ENCODE peak calls at places on chromosomes 2 and 18, in ten cellular contexts. X, U, Z, P, L, K, B, D, H and J are unnamed samples. For H3K4me1, the result is how much of the 10 kb centered on the place peaks cover.

GRCh38 chr2:240405654-240406313 is 29.7 kb upstream of the GPC1 start:
- DNase-seq in X (peak), U (no peak), Z (peak), P (no peak), L (no peak), K (peak), B (no peak), D (no peak), H (peak), J (no peak)

GRCh38 chr2:135733045-135733444 is 8.6 kb upstream of the UBXN4 start:
- DNase-seq in X (no peak), U (no peak), Z (no peak), P (no peak), L (no peak), K (no peak), B (no peak), D (no peak), H (no peak), J (no peak)

GRCh38 chr2:167689444-167689843 is 558.0 kb downstream of the STK39 start:
- DNase-seq in X (no peak), U (no peak), Z (no peak), P (peak), L (no peak), K (no peak), B (no peak), D (no peak), H (peak), J (peak)

GRCh38 chr2:1995987-1996386 is 251.7 kb upstream of the PXDN start:
- DNase-seq in X (no peak), U (no peak), Z (no peak), P (no peak), L (no peak), K (no peak), B (no peak), D (no peak), H (peak), J (no peak)

GRCh38 chr2:62201307-62201706 is 5.4 kb downstream of the B3GNT2 start:
- DNase-seq in X (no peak), U (peak), Z (no peak), P (no peak), L (no peak), K (no peak), B (peak), D (no peak), H (no peak), J (no peak)

GRCh38 chr18:12258719-12259705 is 4.9 kb downstream of the CIDEA start:
- DNase-seq in X (no peak), U (no peak), Z (no peak), P (no peak), L (no peak), K (no peak), B (no peak), D (no peak), H (no peak), J (no peak)

GRCh38 chr2:205998601-205999000 is 87.4 kb downstream of the INO80D start:
- DNase-seq in X (no peak), U (no peak), Z (no peak), P (no peak), L (no peak), K (no peak), B (peak), D (no peak), H (no peak), J (no peak)

GRCh38 chr2:196987298-196987653 is 60.8 kb upstream of the PGAP1 start:
- DNase-seq in X (no peak), U (peak), Z (no peak), P (peak), L (no peak), K (no peak), B (peak), D (no peak), H (no peak), J (no peak)

GRCh38 chr2:42314892-42315468 is 46.0 kb downstream of the COX7A2L start:
- DNase-seq in X (no peak), U (peak), Z (no peak), P (no peak), L (peak), K (no peak), B (peak), D (no peak), H (no peak), J (peak)

GRCh38 chr2:47195149-47195548 is 40.0 kb upstream of the STPG4 start:
- DNase-seq in X (no peak), U (no peak), Z (no peak), P (no peak), L (peak), K (no peak), B (no peak), D (no peak), H (no peak), J (no peak)

GRCh38 chr2:23813438-23813837 is 113.5 kb downstream of the ATAD2B start:
- DNase-seq in X (no peak), U (no peak), Z (no peak), P (no peak), L (no peak), K (no peak), B (no peak), D (no peak), H (no peak), J (no peak)

GRCh38 chr2:48844418-48845155 is 89.1 kb upstream of the LHCGR start:
- DNase-seq in X (no peak), U (peak), Z (no peak), P (no peak), L (no peak), K (no peak), B (peak), D (no peak), H (no peak), J (no peak)

GRCh38 chr18:9095297-9096012 is 7.0 kb upstream of the NDUFV2 start:
- DNase-seq in X (no peak), U (peak), Z (no peak), P (no peak), L (no peak), K (no peak), B (peak), D (no peak), H (no peak), J (no peak)

GRCh38 chr2:228556707-228557106 is 375.2 kb upstream of the SPHKAP start:
- DNase-seq in X (no peak), U (peak), Z (no peak), P (no peak), L (no peak), K (no peak), B (peak), D (no peak), H (no peak), J (peak)

DNA sequence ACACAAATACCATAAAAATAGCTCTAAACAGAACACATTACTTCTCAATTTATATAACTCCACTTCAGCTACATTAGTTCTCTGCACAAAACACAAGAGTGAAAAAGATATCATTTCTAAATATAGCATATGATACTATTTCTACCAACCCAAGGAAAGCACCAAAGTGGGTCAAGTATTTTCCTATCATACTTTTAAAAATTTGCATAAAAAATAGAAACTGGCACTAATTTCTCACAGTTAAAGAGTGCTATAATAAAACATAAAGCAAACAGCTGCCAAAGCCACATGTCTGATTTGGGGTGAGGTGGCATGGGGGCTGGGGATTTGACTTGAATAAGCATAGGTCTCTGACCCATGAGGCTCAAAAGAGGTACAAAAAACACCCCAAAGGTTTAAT is 61.5 kb downstream of the BARD1 start:
- DNase-seq in X (no peak), U (no peak), Z (no peak), P (no peak), L (no peak), K (no peak), B (no peak), D (no peak), H (no peak), J (no peak)
- H3K4me1 ChIP-seq in X (under half), U (under half), Z (under half), P (under half), L (under half), K (under half), B (under half), D (under half), H (under half), J (under half)

GRCh38 chr2:219297766-219298456 is 11.3 kb downstream of the PTPRN start:
- DNase-seq in X (peak), U (no peak), Z (no peak), P (no peak), L (no peak), K (no peak), B (no peak), D (no peak), H (peak), J (no peak)
- TF ChIP-seq CTCF in X (no peak), U (peak), Z (no peak), P (peak), L (peak), K (no peak), B (peak), D (peak), H (no peak), J (no peak)

GRCh38 chr2:20618468-20618885 is 32.4 kb downstream of the HS1BP3 start:
- DNase-seq in X (peak), U (no peak), Z (peak), P (no peak), L (no peak), K (peak), B (no peak), D (peak), H (no peak), J (no peak)

GRCh38 chr2:20620271-20620681 is 30.6 kb downstream of the HS1BP3 start:
- DNase-seq in X (peak), U (no peak), Z (no peak), P (no peak), L (no peak), K (peak), B (no peak), D (no peak), H (peak), J (no peak)

GRCh38 chr2:20617892-20618467 is 32.9 kb downstream of the HS1BP3 start:
- DNase-seq in X (peak), U (peak), Z (peak), P (peak), L (peak), K (peak), B (peak), D (peak), H (peak), J (peak)

GRCh38 chr2:20619624-20620024 is 31.3 kb downstream of the HS1BP3 start:
- DNase-seq in X (peak), U (no peak), Z (no peak), P (no peak), L (no peak), K (peak), B (no peak), D (no peak), H (peak), J (no peak)

DNA sequence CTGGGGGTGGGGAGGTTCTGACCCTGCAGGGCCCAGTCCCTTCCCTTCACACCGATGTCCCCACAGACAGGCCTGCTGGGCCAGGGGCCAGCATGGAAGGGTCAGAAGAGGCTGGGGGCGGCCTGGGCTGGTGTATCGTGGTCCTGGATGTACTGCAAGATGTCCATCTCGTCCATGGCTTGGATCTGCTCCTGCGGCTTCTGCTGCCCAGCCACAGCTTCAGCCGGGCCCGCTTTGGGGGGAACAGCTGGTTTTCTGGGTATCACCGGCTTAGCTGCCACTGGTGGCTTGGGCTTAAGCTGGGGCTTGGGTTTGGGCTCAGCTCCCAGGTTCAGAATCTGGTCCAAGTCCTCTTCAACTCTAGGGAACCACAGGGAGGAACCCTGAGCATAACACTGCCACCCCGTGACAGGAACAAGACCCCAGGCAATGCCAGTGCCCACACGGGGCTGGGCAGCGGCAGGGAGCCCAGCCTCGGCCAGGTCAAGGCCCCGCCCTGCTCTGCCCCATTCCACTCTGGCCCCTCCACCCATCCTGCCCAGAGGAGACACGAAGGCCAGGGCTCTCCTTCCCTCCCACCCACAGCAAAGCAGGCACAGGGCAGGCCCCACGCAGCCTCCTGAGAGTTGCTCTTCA is 31.9 kb downstream of the HS1BP3 start:
- DNase-seq in X (peak), U (no peak), Z (peak), P (no peak), L (no peak), K (no peak), B (no peak), D (no peak), H (peak), J (no peak)
- H3K4me1 ChIP-seq in X (half or more), U (under half), Z (under half), P (under half), L (under half), K (under half), B (under half), D (under half), H (under half), J (under half)

GRCh38 chr2:102575888-102576287 is 43.5 kb upstream of the SLC9A2 start:
- DNase-seq in X (no peak), U (no peak), Z (no peak), P (no peak), L (no peak), K (no peak), B (no peak), D (no peak), H (no peak), J (no peak)
- TF ChIP-seq CTCF in X (no peak), U (no peak), Z (no peak), P (no peak), L (no peak), K (no peak), B (no peak), D (no peak), H (no peak), J (no peak)

DNA sequence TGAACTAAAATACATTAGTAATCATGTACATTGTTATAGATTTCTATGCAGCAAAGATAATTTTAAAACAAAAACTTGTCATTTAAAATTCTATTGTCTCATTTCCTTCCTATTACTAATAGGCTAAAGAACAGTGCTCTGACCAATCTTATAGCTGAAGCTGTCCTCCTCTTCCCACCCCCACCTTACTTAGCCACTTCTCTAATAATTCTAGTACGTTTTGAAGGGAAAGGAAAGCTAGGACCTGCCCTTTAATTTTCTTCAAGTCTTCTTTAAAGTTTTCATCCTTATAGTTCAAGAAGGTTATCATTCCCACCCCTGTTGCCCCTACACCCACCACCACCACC is 121.6 kb downstream of the RBMS1 start:
- DNase-seq in X (no peak), U (no peak), Z (no peak), P (no peak), L (no peak), K (no peak), B (no peak), D (no peak), H (no peak), J (no peak)
- H3K4me1 ChIP-seq in X (half or more), U (under half), Z (under half), P (under half), L (half or more), K (half or more), B (under half), D (under half), H (under half), J (half or more)

GRCh38 chr18:46829947-46830346 is 73.1 kb upstream of the ST8SIA5 start:
- DNase-seq in X (no peak), U (no peak), Z (no peak), P (no peak), L (no peak), K (no peak), B (no peak), D (no peak), H (no peak), J (no peak)
- TF ChIP-seq CTCF in X (no peak), U (no peak), Z (no peak), P (no peak), L (no peak), K (no peak), B (no peak), D (no peak), H (peak), J (no peak)

GRCh38 chr2:224941958-224942357 is 100.3 kb downstream of the DOCK10 start:
- DNase-seq in X (no peak), U (no peak), Z (no peak), P (no peak), L (no peak), K (no peak), B (no peak), D (no peak), H (no peak), J (no peak)

GRCh38 chr2:224945134-224945533 is 97.1 kb downstream of the DOCK10 start:
- DNase-seq in X (no peak), U (no peak), Z (no peak), P (no peak), L (no peak), K (no peak), B (no peak), D (no peak), H (no peak), J (no peak)

GRCh38 chr2:224946911-224947310 is 95.4 kb downstream of the DOCK10 start:
- DNase-seq in X (no peak), U (peak), Z (no peak), P (no peak), L (peak), K (no peak), B (peak), D (no peak), H (no peak), J (peak)

GRCh38 chr2:224947566-224947965 is 94.7 kb downstream of the DOCK10 start:
- DNase-seq in X (no peak), U (no peak), Z (no peak), P (no peak), L (peak), K (no peak), B (peak), D (no peak), H (no peak), J (no peak)

GRCh38 chr2:224944707-224945106 is 97.6 kb downstream of the DOCK10 start:
- DNase-seq in X (no peak), U (no peak), Z (no peak), P (no peak), L (no peak), K (no peak), B (no peak), D (no peak), H (no peak), J (no peak)
- H3K4me1 ChIP-seq in X (under half), U (under half), Z (under half), P (under half), L (half or more), K (under half), B (under half), D (under half), H (under half), J (under half)

GRCh38 chr2:176830362-176830761 is 382.2 kb upstream of the HNRNPA3 start:
- DNase-seq in X (no peak), U (no peak), Z (no peak), P (no peak), L (no peak), K (no peak), B (no peak), D (peak), H (peak), J (peak)
- TF ChIP-seq CTCF in X (no peak), U (no peak), Z (no peak), P (peak), L (no peak), K (no peak), B (no peak), D (peak), H (peak), J (peak)

GRCh38 chr18:51039138-51040112 is 9.4 kb downstream of the SMAD4 start:
- DNase-seq in X (no peak), U (peak), Z (no peak), P (no peak), L (no peak), K (no peak), B (peak), D (no peak), H (peak), J (peak)
- H3K4me1 ChIP-seq in X (half or more), U (under half), Z (under half), P (under half), L (under half), K (under half), B (under half), D (under half), H (under half), J (under half)